ENCODE peak calls at places on chromosomes 2 and 18, in six cellular contexts. O, L, E, T, M and X are unnamed samples.

GRCh38 chr18:25457196-25457595 is 105.2 kb upstream of the ZNF521 start:
- DNase-seq in O (no peak), M (no peak), T (no peak), L (no peak), E (no peak), X (no peak)

GRCh38 chr2:98412751-98413445 is 31.8 kb upstream of the INPP4A start:
- DNase-seq in E (peak; percentile 54), M (peak; percentile 72), O (peak; percentile 55), L (no peak), T (peak; percentile 56), X (peak; percentile 50)

GRCh38 chr2:188138313-188138712 is 153.4 kb upstream of the GULP1 start:
- DNase-seq in M (no peak), O (no peak), T (no peak), E (no peak), L (no peak), X (no peak)

GRCh38 chr2:15615310-15615920 is 23.7 kb downstream of the DDX1 start:
- DNase-seq in O (no peak), M (no peak), T (no peak), L (no peak), E (no peak), X (no peak)

GRCh38 chr2:120226296-120226695 is 3.1 kb upstream of the TMEM185B start:
- DNase-seq in L (no peak), M (no peak), T (no peak), E (no peak), O (no peak), X (no peak)

GRCh38 chr2:27377618-27378095 is 2.9 kb downstream of the ZNF513 start:
- DNase-seq in O (no peak), E (no peak), L (no peak), T (no peak), M (no peak), X (peak; percentile 48)

GRCh38 chr2:151032741-151033152 is 228.9 kb downstream of the RBM43 start:
- DNase-seq in O (peak; percentile 100), E (no peak), M (peak; percentile 77), T (no peak), L (no peak), X (no peak)

GRCh38 chr18:23258566-23259265 is 123.4 kb downstream of the CABLES1 start:
- DNase-seq in M (no peak), L (no peak), T (peak; percentile 57), E (no peak), O (no peak), X (no peak)

GRCh38 chr18:64876833-64877232 is 727.9 kb upstream of the LINC00305 start:
- DNase-seq in M (no peak), O (no peak), T (no peak), E (no peak), L (no peak), X (no peak)

GRCh38 chr18:58776084-58776483 is 88.6 kb upstream of the ZNF532 start:
- DNase-seq in O (peak; percentile 13), M (no peak), T (no peak), L (no peak), E (no peak), X (no peak)

GRCh38 chr2:208466133-208466919 is 59.7 kb downstream of the PTH2R start:
- DNase-seq in T (peak; percentile 27), O (peak; percentile 0), L (peak; percentile 64), E (peak; percentile 63), M (peak; percentile 1), X (peak; percentile 57)

GRCh38 chr2:8016688-8017087 is 665.2 kb upstream of the ID2 start:
- DNase-seq in T (no peak), E (no peak), L (no peak), O (no peak), M (no peak), X (no peak)

GRCh38 chr2:8019934-8020333 is 661.9 kb upstream of the ID2 start:
- DNase-seq in T (no peak), M (no peak), L (no peak), E (no peak), O (no peak), X (no peak)

GRCh38 chr2:8018956-8019355 is 662.9 kb upstream of the ID2 start:
- DNase-seq in E (no peak), T (no peak), L (no peak), O (peak; percentile 9), M (no peak), X (no peak)

GRCh38 chr2:8021942-8022341 is 659.9 kb upstream of the ID2 start:
- DNase-seq in M (no peak), T (no peak), O (no peak), L (no peak), E (no peak), X (no peak)

GRCh38 chr2:8015848-8016580 is 665.8 kb upstream of the ID2 start:
- DNase-seq in O (no peak), L (no peak), T (no peak), M (no peak), E (no peak), X (no peak)
- H4K91ac ChIP-seq in O (no peak overlapping the region), L (no peak overlapping the region), T (no peak overlapping the region), M (no peak overlapping the region), E (no peak overlapping the region), X (no peak overlapping the region)

DNA sequence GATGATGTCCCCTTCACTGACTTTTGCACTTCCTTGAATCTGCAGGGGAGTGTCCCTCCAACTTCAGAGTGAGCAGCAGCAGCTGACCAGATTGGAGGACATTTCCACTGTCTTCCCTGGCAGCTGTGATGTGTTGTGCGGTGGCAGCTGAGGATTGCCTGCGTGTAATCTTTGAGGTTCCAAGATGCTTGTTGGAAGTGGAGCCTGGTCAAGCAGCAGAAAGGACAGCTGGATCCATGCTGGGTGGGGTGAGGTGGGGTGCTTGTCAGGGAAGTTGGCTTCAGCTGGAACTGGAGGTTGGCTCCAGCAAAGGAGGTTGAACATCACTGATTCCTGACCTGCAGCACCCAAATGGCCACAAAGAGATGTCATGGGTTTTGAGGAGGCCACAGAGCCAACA is 64.8 kb downstream of the ST3GAL5 start:
- DNase-seq in L (no peak), T (no peak), M (no peak), O (no peak), E (no peak), X (no peak)
- H4K91ac ChIP-seq in L (no peak overlapping the region), T (no peak overlapping the region), M (no peak overlapping the region), O (no peak overlapping the region), E (no peak overlapping the region), X (no peak overlapping the region)

GRCh38 chr18:37812961-37813360 is 247.4 kb upstream of the CELF4 start:
- DNase-seq in M (no peak), L (no peak), O (no peak), E (no peak), T (no peak), X (no peak)
- H4K91ac ChIP-seq in M (no peak overlapping the region), L (no peak overlapping the region), O (no peak overlapping the region), E (no peak overlapping the region), T (no peak overlapping the region), X (no peak overlapping the region)

GRCh38 chr18:79560861-79561210 is 118.8 kb upstream of the CTDP1 start:
- DNase-seq in T (no peak), O (no peak), L (no peak), E (no peak), M (no peak), X (no peak)

GRCh38 chr18:79560042-79560860 is 119.4 kb upstream of the CTDP1 start:
- DNase-seq in E (no peak), M (no peak), L (peak; percentile 14), T (no peak), O (no peak), X (no peak)

GRCh38 chr18:79556829-79557585 is 122.6 kb upstream of the CTDP1 start:
- DNase-seq in M (no peak), L (peak; percentile 34), O (no peak), T (no peak), E (no peak), X (no peak)

GRCh38 chr18:79559121-79559835 is 120.3 kb upstream of the CTDP1 start:
- DNase-seq in E (no peak), T (no peak), O (no peak), M (no peak), L (peak; percentile 22), X (no peak)

DNA sequence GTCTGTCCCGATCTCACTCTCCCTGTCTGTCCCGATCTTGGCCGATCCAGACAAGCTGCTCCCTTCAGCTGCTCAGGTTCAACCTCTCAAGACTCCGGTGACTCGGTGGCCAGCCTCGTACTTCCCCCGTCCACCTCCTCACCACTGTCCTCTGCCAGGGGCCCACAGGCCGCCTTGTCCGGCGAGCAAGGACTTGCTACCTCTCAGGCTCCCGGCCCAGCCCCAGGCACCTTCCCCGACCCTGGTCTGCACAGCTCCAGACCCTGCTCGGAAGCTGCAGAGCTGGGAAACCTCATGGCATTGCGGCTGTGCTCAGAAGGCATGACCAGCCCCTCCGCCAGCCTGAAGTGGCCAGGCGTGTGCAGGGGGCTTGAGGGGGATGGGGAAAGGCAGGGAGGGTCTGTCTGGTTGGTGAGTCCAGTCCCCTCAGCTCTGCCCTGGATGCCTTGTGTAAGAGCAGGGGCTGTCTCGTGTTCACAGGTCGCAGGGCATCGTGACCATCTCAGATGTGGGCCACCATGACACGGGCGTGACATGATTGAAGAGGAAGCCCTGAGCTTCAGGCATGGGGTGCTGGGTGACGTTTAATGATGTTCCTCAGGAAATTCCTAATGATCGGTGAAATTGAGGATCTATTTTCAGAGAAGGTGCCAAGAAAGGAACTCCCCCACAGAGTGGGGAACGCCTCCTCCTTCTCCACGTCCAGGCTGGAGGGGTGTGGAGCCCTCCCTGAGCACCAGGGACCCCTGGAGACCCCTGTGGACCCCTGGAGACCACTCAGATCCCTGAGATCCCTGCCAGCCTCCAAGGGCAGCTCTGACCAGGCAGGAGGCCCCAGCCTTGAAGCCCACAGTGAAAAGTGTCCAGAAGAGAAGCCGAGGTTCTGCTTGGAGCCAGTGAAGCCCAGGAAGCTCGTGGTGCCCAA is 121.1 kb upstream of the CTDP1 start:
- DNase-seq in L (peak; percentile 20), T (no peak), O (no peak), E (no peak), M (no peak), X (no peak)
- H4K91ac ChIP-seq in L (no peak overlapping the region), T (no peak overlapping the region), O (no peak overlapping the region), E (no peak overlapping the region), M (no peak overlapping the region), X (no peak overlapping the region)

DNA sequence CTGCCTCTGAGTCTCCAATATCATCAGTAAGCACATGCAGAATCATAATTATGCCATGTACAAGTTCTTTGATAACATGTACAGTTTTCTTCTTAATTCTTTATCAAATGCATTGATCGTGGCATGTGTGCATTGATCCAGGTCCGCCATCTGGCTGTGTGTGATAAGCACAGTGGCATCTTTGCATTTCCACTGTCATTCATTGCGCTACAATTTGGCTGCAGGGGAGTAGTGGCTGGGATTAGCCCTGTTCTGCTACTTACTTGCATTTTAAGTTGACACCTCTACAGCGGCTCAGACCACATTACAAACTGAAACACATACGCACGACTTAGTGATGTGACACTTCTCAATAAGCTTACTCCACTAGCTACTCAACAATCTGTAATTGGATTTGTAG is 83.6 kb upstream of the OTX1 start:
- DNase-seq in M (no peak), E (no peak), O (no peak), L (no peak), T (no peak), X (no peak)
- H4K91ac ChIP-seq in M (no peak overlapping the region), E (no peak overlapping the region), O (no peak overlapping the region), L (no peak overlapping the region), T (no peak overlapping the region), X (no peak overlapping the region)

DNA sequence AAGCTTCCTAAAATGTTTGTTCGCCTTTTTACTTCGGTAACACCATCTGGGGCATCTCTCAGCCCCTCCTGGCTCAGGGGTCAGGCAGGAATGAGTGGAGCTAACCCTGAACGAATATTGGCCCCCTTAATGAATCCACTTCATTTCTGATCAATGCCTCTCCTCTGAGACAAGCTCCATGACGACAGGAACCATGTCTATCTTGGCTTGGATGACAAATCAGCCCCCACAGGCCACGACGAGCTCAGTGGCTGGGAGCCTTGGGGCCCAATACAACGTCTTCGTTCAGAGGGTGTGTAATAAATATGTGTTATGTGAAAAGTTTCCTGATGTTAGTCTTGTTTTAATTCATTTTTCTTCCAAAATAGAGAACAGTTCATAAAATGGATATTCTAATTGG is 133.0 kb downstream of the COL6A3 start:
- DNase-seq in O (peak; percentile 57), L (no peak), M (no peak), T (no peak), E (no peak), X (no peak)
- H4K91ac ChIP-seq in O (peak overlapping the region; percentile 100), L (no peak overlapping the region), M (peak overlapping the region; percentile 93), T (peak overlapping the region; percentile 77), E (no peak overlapping the region), X (no peak overlapping the region)